ENCODE peak calls at places on chromosomes 16 and 17, in five cellular contexts. X is body of pancreas, Z is psoas muscle, L is A549, Y is heart left ventricle. M is an unnamed sample.

GRCh38 chr17:81245024-81245664 is 6.0 kb downstream of the NDUFAF8 start:
- DNase-seq in Z (peak; percentile 10), Y (peak; percentile 42), L (no peak), X (no peak), M (no peak)

GRCh38 chr17:81498953-81499600 is 13.5 kb downstream of the ACTG1 start:
- DNase-seq in L (no peak), X (no peak), Y (no peak), Z (no peak), M (no peak)

GRCh38 chr17:231966-232807 is 50.7 kb upstream of the DOC2B start:
- DNase-seq in L (no peak), X (no peak), Y (peak; percentile 28), Z (no peak), M (no peak)

GRCh38 chr16:85491798-85492616 is 121.1 kb upstream of the GSE1 start:
- DNase-seq in X (peak; percentile 97), L (no peak), Z (peak; percentile 75), Y (peak; percentile 81), M (peak; percentile 83)

GRCh38 chr17:33945641-33946546 is 309.2 kb upstream of the CCL2 start:
- DNase-seq in L (no peak), X (no peak), Z (no peak), Y (no peak), M (no peak)

GRCh38 chr17:74728702-74729075 is 8.4 kb upstream of the RAB37 start:
- DNase-seq in Y (no peak), X (no peak), L (no peak), Z (no peak), M (no peak)

GRCh38 chr17:17313350-17313991 is 10.3 kb downstream of the NT5M start:
- DNase-seq in Z (no peak), L (peak; percentile 85), Y (no peak), X (peak; percentile 72), M (no peak)

GRCh38 chr16:54633943-54634362 is 296.7 kb upstream of the IRX5 start:
- DNase-seq in X (no peak), L (peak; percentile 38), Y (no peak), Z (no peak), M (no peak)

GRCh38 chr16:87824016-87824990 is 45.0 kb downstream of the SLC7A5 start:
- DNase-seq in X (no peak), Z (no peak), L (no peak), Y (no peak), M (no peak)

GRCh38 chr16:58027341-58028167 is 2.0 kb downstream of the MMP15 start:
- DNase-seq in L (peak; percentile 74), Y (peak; percentile 73), X (peak; percentile 72), Z (peak; percentile 41), M (no peak)

GRCh38 chr17:42189651-42189965 is 4.4 kb upstream of the HCRT start:
- DNase-seq in X (no peak), L (no peak), Z (no peak), Y (no peak), M (no peak)

GRCh38 chr16:73068546-73069401 is 20.8 kb upstream of the ZFHX3 start:
- DNase-seq in Z (peak; percentile 84), Y (peak; percentile 79), L (no peak), X (peak; percentile 74), M (peak; percentile 95)

GRCh38 chr17:38538906-38539305 is 66.8 kb downstream of the SRCIN1 start:
- DNase-seq in Z (no peak), X (peak; percentile 58), Y (no peak), L (no peak), M (no peak)

GRCh38 chr16:83955218-83956130 is 2.4 kb downstream of the OSGIN1 start:
- DNase-seq in X (no peak), Y (no peak), Z (no peak), L (no peak), M (no peak)

GRCh38 chr17:75927286-75927922 is 13.4 kb downstream of the FBF1 start:
- DNase-seq in Y (no peak), X (peak; percentile 33), L (peak; percentile 80), Z (no peak), M (no peak)

GRCh38 chr17:77527836-77528505 is 387.2 kb downstream of the SEC14L1 start:
- DNase-seq in X (no peak), Z (no peak), Y (no peak), L (no peak), M (peak; percentile 35)

GRCh38 chr17:41394254-41395016 is 3.0 kb downstream of the KRT31 start:
- DNase-seq in X (no peak), Z (no peak), L (no peak), Y (no peak), M (no peak)

GRCh38 chr17:63537001-63537400 is 13.3 kb upstream of the DCAF7 start:
- DNase-seq in X (no peak), L (no peak), Z (no peak), Y (no peak), M (no peak)

GRCh38 chr16:82671743-82672142 is 45.0 kb downstream of the CDH13 start:
- DNase-seq in Z (no peak), L (no peak), Y (no peak), X (no peak), M (no peak)

GRCh38 chr16:12573730-12574383 is 229.8 kb downstream of the CPPED1 start:
- DNase-seq in Y (no peak), X (peak; percentile 10), Z (no peak), L (peak; percentile 73), M (no peak)

GRCh38 chr16:30368122-30368791 is 2.0 kb downstream of the TBC1D10B start:
- DNase-seq in Y (no peak), Z (no peak), X (peak; percentile 40), L (no peak), M (no peak)

GRCh38 chr16:66608241-66609138 is 4.0 kb downstream of the CMTM3 start:
- DNase-seq in L (peak; percentile 94), X (peak; percentile 92), Z (peak; percentile 90), Y (peak; percentile 92), M (peak; percentile 88)

GRCh38 chr17:36705651-36706436 is 104.5 kb downstream of the MRM1 start:
- DNase-seq in Y (no peak), L (peak; percentile 89), Z (peak; percentile 30), X (peak; percentile 38), M (no peak)

DNA sequence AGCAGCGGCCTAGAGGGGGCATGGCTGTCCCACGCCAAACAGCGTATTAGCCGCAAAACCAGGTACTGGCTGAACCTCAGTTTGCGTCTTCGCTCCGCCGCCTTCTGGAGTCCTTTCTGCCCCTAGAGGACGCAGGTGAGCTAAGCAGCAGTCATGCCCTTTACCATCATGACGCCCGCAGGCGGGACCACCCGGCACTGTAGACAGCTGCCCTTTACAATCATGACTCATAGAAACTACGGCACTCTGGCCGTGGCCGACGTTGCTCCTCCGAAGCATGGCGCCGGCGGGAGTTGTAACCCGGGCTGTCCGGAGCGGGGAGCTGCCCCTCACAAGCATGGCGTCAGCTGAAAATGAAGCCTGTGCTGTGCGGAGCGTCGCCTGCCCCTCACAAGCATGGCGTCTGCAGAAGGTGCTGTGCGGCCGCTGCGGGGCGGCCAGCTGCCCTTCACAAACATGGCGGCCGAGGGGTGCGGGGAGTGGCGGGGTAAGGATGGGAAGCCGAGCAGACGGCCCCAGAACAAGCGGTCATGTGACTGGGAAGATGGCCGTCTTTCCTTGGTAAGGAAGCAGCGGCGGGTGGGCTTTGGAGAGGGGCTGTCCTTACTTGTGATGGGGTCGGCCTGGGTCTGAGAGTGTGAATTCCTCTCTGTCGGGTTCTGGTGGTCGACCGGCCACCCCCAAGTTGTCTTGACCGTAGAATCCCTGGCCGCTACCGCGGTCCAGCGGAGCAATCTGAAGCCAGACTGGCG is at the start of gene VPS35L:
- DNase-seq in Y (peak; percentile 99), Z (peak; percentile 99), L (peak; percentile 98), X (peak; percentile 98), M (peak; percentile 99)
- TF ChIP-seq CTCF in Y (peak; percentile 71), Z (peak; percentile 80), L (peak; percentile 78), X (peak; percentile 87), M (peak; percentile 61)

DNA sequence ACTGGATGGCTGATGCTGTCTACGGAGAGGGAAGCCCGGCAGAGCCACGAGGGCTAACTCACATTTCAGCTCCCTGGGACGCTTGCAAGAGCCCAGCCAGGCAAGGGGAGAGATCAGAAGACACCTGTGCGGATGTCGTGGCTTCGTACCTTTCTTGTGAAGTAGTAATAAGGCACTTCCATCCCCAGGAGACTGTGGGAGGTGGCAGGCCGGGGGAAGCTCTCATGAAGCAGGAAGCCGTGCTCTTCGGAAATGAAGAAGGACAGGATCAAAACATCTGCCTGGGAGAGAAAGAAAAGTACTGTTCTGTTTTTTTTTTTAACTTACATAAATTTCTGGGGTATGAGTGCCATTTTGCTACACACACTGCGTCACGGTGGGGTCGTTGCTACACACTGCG is 28.4 kb downstream of the TMEM204 start:
- DNase-seq in L (no peak), Y (no peak), Z (no peak), X (no peak), M (no peak)
- H3K27ac ChIP-seq in L (no peak overlapping the region), Y (no peak overlapping the region), Z (no peak overlapping the region), X (no peak overlapping the region), M (no peak overlapping the region)

GRCh38 chr17:2592974-2593845 is at the start of gene PAFAH1B1:
- DNase-seq in Z (peak; percentile 94), X (peak; percentile 94), Y (peak; percentile 96), L (peak; percentile 92), M (peak; percentile 93)
- TF ChIP-seq CTCF in Z (peak; percentile 24), X (no peak), Y (no peak), L (peak; percentile 23), M (no peak)

GRCh38 chr16:79191933-79192332 is 408.6 kb downstream of the MAF start:
- DNase-seq in Z (no peak), L (no peak), Y (no peak), X (no peak), M (no peak)
- H3K27ac ChIP-seq in Z (no peak overlapping the region), L (no peak overlapping the region), Y (no peak overlapping the region), X (no peak overlapping the region), M (no peak overlapping the region)

GRCh38 chr16:63928421-63928820 is 1193.4 kb downstream of the CDH11 start:
- DNase-seq in X (no peak), Y (no peak), Z (no peak), L (no peak), M (no peak)

GRCh38 chr16:63938661-63939060 is 1183.2 kb downstream of the CDH11 start:
- DNase-seq in L (no peak), Y (no peak), X (no peak), Z (no peak), M (no peak)

DNA sequence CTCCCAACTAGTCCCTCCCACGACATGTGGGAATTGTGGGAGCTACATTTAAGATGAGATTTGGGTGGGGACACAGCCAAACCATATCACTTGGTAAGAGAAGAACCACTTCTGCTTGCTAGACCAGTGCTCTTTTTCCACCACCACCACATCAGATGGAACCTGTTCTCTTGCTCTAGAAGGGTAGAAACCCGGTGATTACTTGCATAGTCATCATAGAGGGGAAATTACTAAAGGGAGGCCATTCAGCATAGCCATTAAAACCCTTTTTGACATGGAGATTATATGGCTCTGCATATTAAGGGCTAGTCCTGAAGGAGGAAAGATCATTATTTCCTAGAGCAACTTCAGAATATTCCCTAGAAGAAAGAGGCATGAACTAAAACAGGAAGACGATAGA is 1188.0 kb downstream of the CDH11 start:
- DNase-seq in Z (no peak), L (no peak), Y (no peak), X (no peak), M (no peak)
- TF ChIP-seq CTCF in Z (no peak), L (no peak), Y (no peak), X (no peak), M (no peak)

M was measured in coronary artery.